ENCODE peak calls at places on chromosomes 3 and 15, in eight cellular contexts. F, L, Y, A, V, O, S and K are unnamed samples.

GRCh38 chr3:43637702-43638101 is 15.9 kb upstream of the ANO10 start:
- DNase-seq in F (no peak), L (no peak), Y (no peak), A (no peak), V (no peak), O (no peak), S (no peak), K (no peak)

GRCh38 chr3:17057316-17057715 is 172.6 kb downstream of the PLCL2 start:
- DNase-seq in F (no peak), L (no peak), Y (no peak), A (no peak), V (no peak), O (peak), S (no peak), K (no peak)

GRCh38 chr3:114212646-114213045 is 24.7 kb downstream of the ZNF80 start:
- DNase-seq in F (no peak), L (no peak), Y (no peak), A (no peak), V (no peak), O (no peak), S (no peak), K (no peak)

GRCh38 chr3:69081583-69082262 is 1.6 kb upstream of the UBA3 start:
- DNase-seq in F (no peak), L (no peak), Y (no peak), A (no peak), V (no peak), O (peak), S (no peak), K (no peak)

GRCh38 chr3:196654691-196655090 is 15.2 kb downstream of the NRROS start:
- DNase-seq in F (no peak), L (no peak), Y (no peak), A (no peak), V (no peak), O (no peak), S (no peak), K (no peak)

GRCh38 chr3:46127503-46127902 is 80.6 kb downstream of the CCR1 start:
- DNase-seq in F (no peak), L (no peak), Y (no peak), A (peak), V (no peak), O (peak), S (no peak), K (peak)

GRCh38 chr3:94069242-94069813 is 6.5 kb downstream of the NSUN3 start:
- DNase-seq in F (no peak), L (no peak), Y (no peak), A (no peak), V (no peak), O (peak), S (no peak), K (no peak)

GRCh38 chr15:69979269-69979668 is 118.4 kb downstream of the TLE3 start:
- DNase-seq in F (no peak), L (no peak), Y (peak), A (no peak), V (no peak), O (peak), S (no peak), K (no peak)

GRCh38 chr3:130733236-130733884 is 13.3 kb downstream of the PIK3R4 start:
- DNase-seq in F (no peak), L (no peak), Y (no peak), A (no peak), V (no peak), O (no peak), S (no peak), K (no peak)

GRCh38 chr3:108410531-108410984 is 99.8 kb downstream of the MYH15 start:
- DNase-seq in F (no peak), L (no peak), Y (no peak), A (no peak), V (no peak), O (no peak), S (no peak), K (no peak)

GRCh38 chr3:31254483-31254882 is 278.2 kb upstream of the STT3B start:
- DNase-seq in F (no peak), L (no peak), Y (no peak), A (no peak), V (no peak), O (no peak), S (no peak), K (no peak)

GRCh38 chr15:31456329-31457060 is 129.9 kb downstream of the KLF13 start:
- DNase-seq in F (no peak), L (no peak), Y (no peak), A (no peak), V (no peak), O (no peak), S (no peak), K (no peak)

GRCh38 chr3:50529996-50530706 is 26.7 kb upstream of the CACNA2D2 start:
- DNase-seq in F (no peak), L (no peak), Y (peak), A (peak), V (no peak), O (no peak), S (no peak), K (no peak)

GRCh38 chr15:45326280-45326679 is 52.1 kb downstream of the GATM start:
- DNase-seq in F (no peak), L (no peak), Y (no peak), A (no peak), V (no peak), O (no peak), S (no peak), K (no peak)
- H3K27ac ChIP-seq in F (no peak), L (no peak), Y (no peak), A (no peak), V (no peak), O (no peak), S (no peak), K (no peak)

GRCh38 chr15:41945701-41946100 is 26.7 kb downstream of the EHD4 start:
- DNase-seq in F (no peak), L (no peak), Y (no peak), A (no peak), V (no peak), O (no peak), S (no peak), K (no peak)
- H3K27ac ChIP-seq in F (no peak), L (no peak), Y (no peak), A (peak), V (peak), O (no peak), S (peak), K (no peak)

GRCh38 chr3:14717307-14717706 is 42.4 kb downstream of the C3orf20 start:
- DNase-seq in F (no peak), L (no peak), Y (no peak), A (no peak), V (no peak), O (no peak), S (no peak), K (no peak)

GRCh38 chr3:14716593-14716992 is 41.7 kb downstream of the C3orf20 start:
- DNase-seq in F (no peak), L (no peak), Y (no peak), A (no peak), V (no peak), O (peak), S (no peak), K (no peak)

GRCh38 chr3:14721126-14721864 is 46.4 kb downstream of the C3orf20 start:
- DNase-seq in F (no peak), L (no peak), Y (no peak), A (no peak), V (no peak), O (no peak), S (no peak), K (no peak)

GRCh38 chr3:14719006-14719405 is 44.1 kb downstream of the C3orf20 start:
- DNase-seq in F (no peak), L (no peak), Y (no peak), A (no peak), V (no peak), O (no peak), S (no peak), K (no peak)

DNA sequence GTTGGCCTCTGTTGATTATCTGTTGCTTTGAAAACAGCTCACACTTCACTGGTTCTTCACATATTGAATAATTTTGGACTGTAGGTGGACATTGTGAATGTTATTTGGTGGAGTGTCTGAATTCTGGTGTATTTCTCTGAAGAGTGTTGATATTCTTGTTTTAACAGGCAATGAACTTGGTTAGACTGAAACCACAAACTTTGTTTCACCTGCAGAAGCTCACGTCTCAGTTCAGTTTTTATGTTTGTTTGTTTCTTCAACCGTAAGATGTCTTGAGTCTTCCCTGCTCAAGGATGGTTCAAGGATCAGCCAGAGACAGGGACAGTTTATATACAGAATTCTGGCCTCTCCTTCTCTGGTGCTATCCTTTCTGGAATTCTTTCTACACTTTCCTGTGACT is 43.6 kb downstream of the C3orf20 start:
- DNase-seq in F (no peak), L (no peak), Y (no peak), A (no peak), V (no peak), O (no peak), S (no peak), K (no peak)
- H3K27ac ChIP-seq in F (no peak), L (no peak), Y (no peak), A (no peak), V (no peak), O (no peak), S (no peak), K (no peak)

GRCh38 chr15:89926158-89926557 is 13.4 kb upstream of the ARPIN start:
- DNase-seq in F (no peak), L (peak), Y (no peak), A (no peak), V (peak), O (peak), S (no peak), K (no peak)
- H3K27ac ChIP-seq in F (no peak), L (no peak), Y (no peak), A (no peak), V (no peak), O (no peak), S (no peak), K (no peak)

GRCh38 chr3:9715127-9715526 is 11.5 kb downstream of the CPNE9 start:
- DNase-seq in F (no peak), L (no peak), Y (peak), A (peak), V (no peak), O (no peak), S (no peak), K (no peak)
- H3K27ac ChIP-seq in F (peak), L (peak), Y (no peak), A (peak), V (no peak), O (no peak), S (peak), K (no peak)

DNA sequence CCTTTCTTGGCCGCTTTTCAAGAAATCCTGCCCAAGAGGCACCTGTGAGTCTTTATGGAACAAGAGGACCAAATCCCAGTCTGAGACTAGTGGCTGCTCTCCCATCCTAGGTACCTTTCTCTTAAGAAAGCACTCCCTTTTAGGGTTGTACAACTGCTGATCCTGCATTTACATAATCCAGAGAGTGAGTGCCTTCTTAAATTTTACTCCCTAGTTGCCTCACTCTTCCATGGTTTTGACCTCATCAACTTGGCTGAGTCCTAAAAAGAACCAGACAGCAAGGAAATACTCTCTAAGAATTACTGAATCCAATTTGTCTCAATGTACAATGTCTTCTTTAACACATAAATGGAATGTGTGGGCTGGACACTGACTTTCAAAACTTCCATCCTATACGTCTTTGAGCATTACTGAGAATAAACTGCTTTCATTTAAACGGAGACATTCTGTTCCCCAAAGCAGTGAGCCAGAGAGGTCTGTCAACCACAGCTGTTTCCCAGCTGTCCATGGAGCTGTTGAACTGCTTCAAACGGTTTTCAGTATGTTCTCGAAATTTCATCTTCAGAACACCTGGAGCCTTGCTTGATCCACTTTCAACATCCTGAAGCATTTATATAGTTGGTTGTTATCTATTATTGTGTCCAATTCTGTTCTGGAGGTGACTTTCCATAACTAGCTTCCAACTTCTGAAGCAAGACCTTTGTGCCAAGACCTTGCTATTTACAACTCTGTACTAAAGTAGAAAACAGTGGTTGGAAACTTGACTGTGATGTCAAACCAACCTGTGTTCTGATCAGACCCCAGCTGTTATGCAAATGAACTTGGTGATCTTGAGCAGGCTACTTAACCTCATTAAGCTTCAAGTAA is 179.1 kb downstream of the SLC9A9 start:
- DNase-seq in F (no peak), L (no peak), Y (no peak), A (no peak), V (no peak), O (no peak), S (no peak), K (no peak)
- H3K27ac ChIP-seq in F (no peak), L (no peak), Y (no peak), A (no peak), V (no peak), O (no peak), S (no peak), K (no peak)

DNA sequence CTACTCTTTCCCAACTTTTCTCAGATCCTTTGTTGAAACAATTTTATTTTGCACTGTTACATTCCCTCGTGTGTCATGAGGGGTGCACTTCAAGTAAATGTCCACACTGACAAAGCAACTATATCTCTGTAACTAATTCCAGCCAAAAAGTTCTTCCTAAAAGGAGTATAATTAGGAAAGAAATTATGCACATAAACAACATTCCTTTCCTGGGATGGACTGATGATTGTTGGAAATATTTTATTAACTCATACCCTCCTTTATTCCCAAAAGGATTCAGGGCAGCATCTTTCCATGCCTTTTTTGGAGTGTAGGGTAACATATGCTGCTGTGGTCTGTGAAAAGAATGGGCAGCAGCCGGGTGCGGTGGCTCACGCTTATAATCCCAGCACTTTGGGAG is 426.1 kb upstream of the THBS1 start:
- DNase-seq in F (no peak), L (no peak), Y (no peak), A (no peak), V (no peak), O (no peak), S (no peak), K (no peak)
- H3K27ac ChIP-seq in F (peak), L (no peak), Y (no peak), A (peak), V (no peak), O (peak), S (no peak), K (no peak)

GRCh38 chr15:71191296-71191695 is 76.0 kb downstream of the THSD4 start:
- DNase-seq in F (no peak), L (no peak), Y (no peak), A (no peak), V (no peak), O (no peak), S (no peak), K (no peak)
- H3K27ac ChIP-seq in F (no peak), L (no peak), Y (no peak), A (no peak), V (no peak), O (no peak), S (no peak), K (no peak)

DNA sequence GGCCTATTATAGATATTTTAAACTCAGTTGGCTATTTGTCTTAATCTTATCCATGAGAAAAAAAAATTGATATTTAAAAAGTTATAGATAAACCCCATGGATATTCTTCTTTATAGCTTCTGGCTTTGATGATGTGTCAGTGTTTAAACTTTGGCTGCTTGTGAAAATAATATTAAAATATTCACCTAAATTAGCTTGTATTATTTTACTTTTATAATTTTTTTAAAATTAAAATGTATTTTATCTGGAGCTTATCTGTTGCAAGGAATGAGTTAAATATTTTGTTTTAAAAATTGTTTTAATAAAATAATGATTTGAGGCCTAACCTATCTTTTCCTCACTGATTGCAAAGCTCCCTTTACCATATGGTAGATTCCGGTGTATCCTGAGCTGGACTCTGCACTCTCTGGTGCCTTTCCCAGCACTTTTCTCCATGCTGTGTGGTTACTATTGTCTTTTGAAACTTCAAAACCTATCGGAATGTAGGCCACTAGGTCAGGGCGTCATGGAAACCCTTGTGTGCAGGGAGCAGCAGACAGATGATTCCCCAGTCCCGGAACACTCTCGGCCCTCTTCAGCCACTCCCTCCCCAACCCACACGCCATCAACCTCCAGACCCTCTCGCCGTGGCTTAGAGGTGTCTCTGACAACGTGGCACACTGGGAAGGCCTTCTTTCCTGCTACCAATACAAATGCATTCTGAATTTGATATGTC is 252.3 kb upstream of the ATP10A start:
- DNase-seq in F (no peak), L (no peak), Y (peak), A (no peak), V (no peak), O (no peak), S (no peak), K (no peak)
- H3K27ac ChIP-seq in F (no peak), L (no peak), Y (no peak), A (no peak), V (no peak), O (no peak), S (no peak), K (no peak)